ENCODE peak calls at places on chromosomes 2 and 18, in seven cellular contexts. Y is PC-9, F is Caco-2, V is AG04449, R is psoas muscle, E is upper lobe of left lung, X is RWPE1. L is an unnamed sample.
A peak's percentile ranks its signal among the peaks of the same experiment; 100 is the strongest.

GRCh38 chr2:100038019-100038418 is 104.4 kb downstream of the AFF3 start:
- DNase-seq in Y (no peak), F (no peak), V (no peak), R (no peak), E (no peak), X (no peak), L (no peak)

GRCh38 chr2:145511946-145512345 is 992.0 kb upstream of the ZEB2 start:
- DNase-seq in Y (no peak), F (no peak), V (no peak), R (no peak), E (no peak), X (no peak), L (no peak)

GRCh38 chr2:146131785-146132184 is 1611.9 kb upstream of the ZEB2 start:
- DNase-seq in Y (no peak), F (no peak), V (no peak), R (no peak), E (no peak), X (no peak), L (no peak)

GRCh38 chr2:236715511-236715961 is 145.9 kb downstream of the ACKR3 start:
- DNase-seq in Y (no peak), F (no peak), V (no peak), R (peak; percentile 43), E (no peak), X (no peak), L (no peak)

GRCh38 chr2:207408086-207408794 is 121.5 kb upstream of the CREB1 start:
- DNase-seq in Y (peak; percentile 78), F (no peak), V (no peak), R (no peak), E (no peak), X (peak; percentile 73), L (no peak)

GRCh38 chr2:158890296-158890905 is 78.0 kb upstream of the TANC1 start:
- DNase-seq in Y (no peak), F (no peak), V (no peak), R (no peak), E (no peak), X (no peak), L (no peak)

GRCh38 chr18:76981388-76981968 is 151.1 kb downstream of the MBP start:
- DNase-seq in Y (no peak), F (no peak), V (no peak), R (no peak), E (no peak), X (no peak), L (peak; percentile 16)

GRCh38 chr2:3242747-3243369 is 134.8 kb downstream of the EIPR1 start:
- DNase-seq in Y (no peak), F (no peak), V (no peak), R (no peak), E (no peak), X (no peak), L (no peak)

GRCh38 chr2:229071292-229071976 is 199.7 kb downstream of the PID1 start:
- DNase-seq in Y (no peak), F (no peak), V (no peak), R (no peak), E (no peak), X (no peak), L (no peak)

GRCh38 chr18:9665311-9665710 is 42.8 kb upstream of the RAB31 start:
- DNase-seq in Y (no peak), F (no peak), V (no peak), R (no peak), E (no peak), X (no peak), L (no peak)

GRCh38 chr2:1569879-1570450 is 156.7 kb downstream of the TPO start:
- DNase-seq in Y (no peak), F (no peak), V (no peak), R (no peak), E (no peak), X (no peak), L (no peak)

GRCh38 chr18:76897257-76897656 is 74.9 kb downstream of the ZNF236 start:
- DNase-seq in Y (no peak), F (no peak), V (no peak), R (no peak), E (no peak), X (no peak), L (no peak)

GRCh38 chr2:145410096-145410495 is 890.2 kb upstream of the ZEB2 start:
- DNase-seq in Y (no peak), F (no peak), V (no peak), R (no peak), E (no peak), X (no peak), L (no peak)

GRCh38 chr18:58493516-58494253 is 135.2 kb downstream of the ALPK2 start:
- DNase-seq in Y (peak; percentile 56), F (peak; percentile 49), V (peak; percentile 47), R (peak; percentile 63), E (no peak), X (peak; percentile 64), L (peak; percentile 37)

GRCh38 chr2:216624251-216624650 is 9.0 kb upstream of the IGFBP2 start:
- DNase-seq in Y (peak; percentile 92), F (no peak), V (no peak), R (no peak), E (no peak), X (no peak), L (no peak)

GRCh38 chr2:73293534-73294171 is at the start of gene EGR4:
- DNase-seq in Y (peak; percentile 68), F (peak; percentile 91), V (no peak), R (peak; percentile 26), E (peak; percentile 90), X (peak; percentile 69), L (peak; percentile 49)

GRCh38 chr2:46356993-46357392 is 59.8 kb downstream of the EPAS1 start:
- DNase-seq in Y (no peak), F (no peak), V (no peak), R (no peak), E (no peak), X (no peak), L (no peak)

GRCh38 chr2:38123862-38124261 is 47.9 kb upstream of the CYP1B1 start:
- DNase-seq in Y (no peak), F (no peak), V (no peak), R (no peak), E (no peak), X (no peak), L (no peak)

GRCh38 chr2:201500534-201500933 is 49.0 kb downstream of the STRADB start:
- DNase-seq in Y (no peak), F (no peak), V (no peak), R (no peak), E (no peak), X (peak; percentile 8), L (no peak)

GRCh38 chr2:86301711-86302202 is 35.7 kb downstream of the REEP1 start:
- DNase-seq in Y (no peak), F (no peak), V (no peak), R (no peak), E (no peak), X (no peak), L (no peak)

DNA sequence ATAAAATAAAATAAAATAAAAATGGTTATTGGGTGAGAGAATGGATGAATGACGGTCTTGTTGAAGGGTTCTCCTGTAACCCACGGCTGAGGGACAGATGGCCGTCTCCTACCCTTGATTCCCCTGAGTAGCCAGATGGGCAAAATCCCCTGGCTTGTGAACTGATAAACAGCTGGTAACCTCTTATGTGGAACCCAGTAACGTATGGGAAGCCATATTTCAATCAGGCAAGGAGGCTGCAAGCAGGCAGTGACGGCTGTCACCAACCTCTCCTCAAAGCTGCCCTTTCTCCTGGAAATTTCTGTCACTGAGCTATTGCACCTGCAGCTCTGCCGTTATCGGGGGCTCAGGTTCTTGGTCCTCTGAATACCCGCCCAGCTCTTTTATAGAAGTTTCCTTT is 165.3 kb upstream of the SMAD2 start:
- DNase-seq in Y (no peak), F (no peak), V (no peak), R (no peak), E (no peak), X (no peak), L (no peak)
- TF ChIP-seq CTCF in Y (no peak), F (no peak), V (no peak), R (no peak), E (no peak), X (no peak), L (no peak)

GRCh38 chr2:6757215-6757614 is 108.5 kb downstream of the CMPK2 start:
- DNase-seq in Y (no peak), F (no peak), V (no peak), R (no peak), E (no peak), X (no peak), L (no peak)
- TF ChIP-seq CTCF in Y (no peak), F (no peak), V (no peak), R (no peak), E (no peak), X (no peak), L (no peak)

DNA sequence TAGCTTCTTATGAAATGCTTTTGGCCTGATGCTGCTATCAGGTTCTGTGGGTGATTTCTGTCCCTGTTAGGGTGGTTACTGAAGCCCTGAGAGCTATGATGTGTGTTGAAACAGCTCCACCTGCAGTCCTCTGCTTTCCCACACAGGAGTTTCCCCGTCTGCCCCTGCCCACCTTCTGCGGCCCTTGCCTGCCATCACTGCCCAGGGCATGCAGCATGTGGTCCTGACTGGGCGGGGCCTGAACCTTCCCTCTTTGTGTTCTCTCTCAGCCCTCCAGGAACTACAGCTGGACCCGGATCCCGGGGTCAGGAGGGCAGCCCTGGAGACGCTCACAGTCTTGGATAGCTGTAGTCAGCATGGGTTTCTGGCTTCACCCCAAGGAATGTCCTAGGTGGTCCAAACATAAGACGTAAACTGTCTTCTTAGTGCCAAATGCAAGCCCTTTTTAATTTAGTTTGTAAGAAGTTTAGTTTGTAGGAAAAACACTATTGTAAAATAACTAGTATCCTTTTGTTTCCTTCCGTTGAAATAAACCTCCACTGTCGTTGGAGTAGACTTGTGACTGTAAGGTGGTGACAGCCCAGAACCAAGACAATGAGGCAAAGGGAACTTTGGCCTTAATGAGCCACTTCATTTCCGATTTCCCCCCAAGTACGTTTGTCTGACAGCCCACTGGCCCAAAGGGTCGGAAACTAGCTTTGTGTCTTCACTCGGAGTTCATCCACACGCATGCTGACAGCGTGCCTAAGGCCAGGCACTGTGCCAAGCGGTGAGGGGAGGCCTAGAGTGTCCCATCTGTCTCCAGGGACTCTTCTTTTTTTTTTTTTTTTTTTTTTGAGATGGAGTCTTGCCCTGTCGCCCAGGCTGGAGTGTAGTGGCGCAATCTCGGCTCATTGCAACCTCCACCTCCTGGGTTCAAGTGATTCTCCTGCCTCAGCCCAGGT is 21.2 kb downstream of the HJURP start:
- DNase-seq in Y (peak; percentile 77), F (peak; percentile 55), V (no peak), R (no peak), E (no peak), X (peak; percentile 73), L (no peak)
- TF ChIP-seq CTCF in Y (peak; percentile 74), F (peak; percentile 36), V (no peak), R (no peak), E (no peak), X (peak; percentile 33), L (no peak)

GRCh38 chr2:12554235-12555011 is 162.3 kb upstream of the TRIB2 start:
- DNase-seq in Y (no peak), F (no peak), V (no peak), R (no peak), E (no peak), X (no peak), L (no peak)

GRCh38 chr2:12552092-12552491 is 164.6 kb upstream of the TRIB2 start:
- DNase-seq in Y (no peak), F (no peak), V (no peak), R (no peak), E (no peak), X (no peak), L (no peak)

GRCh38 chr2:12547771-12548170 is 169.0 kb upstream of the TRIB2 start:
- DNase-seq in Y (no peak), F (no peak), V (no peak), R (no peak), E (no peak), X (no peak), L (no peak)

GRCh38 chr2:12548906-12549305 is 167.8 kb upstream of the TRIB2 start:
- DNase-seq in Y (no peak), F (no peak), V (no peak), R (no peak), E (no peak), X (no peak), L (no peak)

GRCh38 chr2:12549641-12550040 is 167.1 kb upstream of the TRIB2 start:
- DNase-seq in Y (peak; percentile 57), F (no peak), V (no peak), R (no peak), E (no peak), X (peak; percentile 36), L (no peak)
- TF ChIP-seq CTCF in Y (no peak), F (no peak), V (no peak), R (no peak), E (no peak), X (no peak), L (no peak)

L was measured in mesothelial cell of epicardium.